ENCODE peak calls at places on chromosomes 6 and 20, in seven cellular contexts. G is stomach, L is prostate gland, D is GM12878, Q is H1, X is K562, P is sigmoid colon. I is an unnamed sample.

GRCh38 chr20:44648579-44648978 is 2.9 kb downstream of the ADA start:
- DNase-seq in G (no peak), L (no peak), D (no peak), Q (no peak), X (no peak), P (no peak), I (no peak)

GRCh38 chr20:35978041-35978513 is 9.7 kb downstream of the CNBD2 start:
- DNase-seq in G (no peak), L (no peak), D (no peak), Q (no peak), X (no peak), P (no peak), I (no peak)

GRCh38 chr20:64024141-64024990 is 11.6 kb upstream of the C20orf204 start:
- DNase-seq in G (no peak), L (no peak), D (no peak), Q (no peak), X (no peak), P (no peak), I (no peak)

GRCh38 chr6:113067612-113068262 is 720.6 kb downstream of the RFPL4B start:
- DNase-seq in G (no peak), L (no peak), D (no peak), Q (no peak), X (no peak), P (no peak), I (no peak)

GRCh38 chr20:5153612-5154542 is 27.1 kb downstream of the CDS2 start:
- DNase-seq in G (no peak), L (no peak), D (no peak), Q (no peak), X (no peak), P (no peak), I (no peak)

GRCh38 chr6:160030103-160030502 is 61.2 kb downstream of the IGF2R start:
- DNase-seq in G (peak; percentile 62), L (no peak), D (no peak), Q (no peak), X (no peak), P (peak; percentile 91), I (no peak)

GRCh38 chr6:75932067-75932466 is 140.4 kb downstream of the IMPG1 start:
- DNase-seq in G (peak; percentile 47), L (no peak), D (no peak), Q (peak; percentile 77), X (peak; percentile 36), P (no peak), I (no peak)

GRCh38 chr6:10412165-10412947 is 2.5 kb downstream of the TFAP2A start:
- DNase-seq in G (no peak), L (peak; percentile 78), D (no peak), Q (peak; percentile 86), X (no peak), P (no peak), I (peak; percentile 81)

GRCh38 chr20:45346291-45346718 is 1.9 kb downstream of the SDC4 start:
- DNase-seq in G (no peak), L (no peak), D (no peak), Q (no peak), X (no peak), P (no peak), I (no peak)

GRCh38 chr20:52105045-52105572 is 86.5 kb downstream of the ZFP64 start:
- DNase-seq in G (no peak), L (no peak), D (no peak), Q (peak; percentile 82), X (no peak), P (peak; percentile 68), I (no peak)

GRCh38 chr6:40545954-40546353 is 41.2 kb downstream of the LRFN2 start:
- DNase-seq in G (no peak), L (no peak), D (no peak), Q (peak; percentile 83), X (no peak), P (peak; percentile 38), I (peak; percentile 52)

GRCh38 chr6:136593748-136594490 is 43.7 kb upstream of the MAP7 start:
- DNase-seq in G (peak; percentile 57), L (no peak), D (peak; percentile 94), Q (no peak), X (no peak), P (no peak), I (no peak)

GRCh38 chr6:35492664-35493284 is 4.1 kb downstream of the TEAD3 start:
- DNase-seq in G (no peak), L (no peak), D (no peak), Q (no peak), X (no peak), P (peak; percentile 83), I (no peak)
- TF ChIP-seq POLR2AphosphoS5 in G (peak; percentile 29), L (no peak), D (no peak), Q (no peak), X (no peak), P (peak; percentile 20), I (no peak)

DNA sequence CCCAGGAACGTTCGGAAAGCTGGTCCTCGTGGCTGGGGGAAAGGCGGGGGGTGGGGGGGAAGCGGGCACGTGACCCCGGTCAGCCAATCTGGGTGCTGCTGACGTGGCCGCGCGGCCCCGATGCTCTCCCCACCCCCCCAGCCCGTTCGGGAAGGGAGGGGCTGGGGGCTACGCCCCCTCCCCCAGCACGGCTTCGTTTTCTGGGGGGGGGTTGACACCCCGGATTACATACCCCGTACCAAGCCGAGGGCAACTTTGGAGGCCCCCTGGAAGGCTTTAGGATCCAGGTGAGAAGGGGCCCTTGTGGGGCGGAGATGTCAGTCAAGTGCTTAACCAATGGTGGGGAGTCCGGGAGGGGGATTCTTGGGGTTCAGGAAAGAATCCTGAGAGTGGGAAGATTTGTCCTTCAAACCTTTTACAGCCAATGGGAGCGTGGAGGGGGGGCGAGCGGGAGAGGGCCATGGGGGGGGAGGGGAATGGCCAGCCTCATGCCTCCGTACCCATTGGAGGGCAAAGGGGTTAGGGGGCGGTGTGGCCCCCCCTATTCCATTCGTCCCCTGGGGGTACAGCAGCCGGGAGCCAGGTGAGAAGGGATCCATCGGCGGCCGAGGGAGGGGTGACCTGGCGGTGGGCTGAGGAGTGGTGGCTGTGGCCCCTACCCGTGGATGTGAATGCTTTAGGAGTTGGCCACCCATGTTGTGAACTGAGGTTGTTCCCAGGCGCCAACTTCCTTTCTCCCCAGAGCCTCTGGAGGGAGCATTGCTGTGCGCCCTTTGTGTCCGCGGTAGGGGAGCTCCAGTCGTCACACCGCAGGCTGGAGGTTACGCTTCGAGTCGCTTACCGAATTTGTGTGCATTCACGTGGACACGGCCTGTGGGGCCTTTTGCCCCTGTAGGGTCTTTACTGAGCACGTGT is 633 bp downstream of the BRD2 start:
- DNase-seq in G (peak; percentile 79), L (peak; percentile 70), D (no peak), Q (peak; percentile 87), X (peak; percentile 95), P (peak; percentile 92), I (peak; percentile 90)
- TF ChIP-seq POLR2A in G (no peak), L (no peak), D (peak; percentile 87), Q (peak; percentile 80), X (peak; percentile 82), P (peak; percentile 32), I (peak; percentile 10)

GRCh38 chr20:46573234-46573633 is 22.8 kb upstream of the OCSTAMP start:
- DNase-seq in G (no peak), L (no peak), D (no peak), Q (no peak), X (no peak), P (peak; percentile 52), I (no peak)

GRCh38 chr20:46573788-46574581 is 23.5 kb upstream of the OCSTAMP start:
- DNase-seq in G (no peak), L (no peak), D (no peak), Q (no peak), X (peak; percentile 67), P (peak; percentile 33), I (no peak)

GRCh38 chr20:46571418-46571817 is 21.0 kb upstream of the OCSTAMP start:
- DNase-seq in G (no peak), L (no peak), D (no peak), Q (no peak), X (no peak), P (peak; percentile 10), I (no peak)

GRCh38 chr20:46572790-46573189 is 22.3 kb upstream of the OCSTAMP start:
- DNase-seq in G (no peak), L (no peak), D (no peak), Q (no peak), X (no peak), P (no peak), I (no peak)

DNA sequence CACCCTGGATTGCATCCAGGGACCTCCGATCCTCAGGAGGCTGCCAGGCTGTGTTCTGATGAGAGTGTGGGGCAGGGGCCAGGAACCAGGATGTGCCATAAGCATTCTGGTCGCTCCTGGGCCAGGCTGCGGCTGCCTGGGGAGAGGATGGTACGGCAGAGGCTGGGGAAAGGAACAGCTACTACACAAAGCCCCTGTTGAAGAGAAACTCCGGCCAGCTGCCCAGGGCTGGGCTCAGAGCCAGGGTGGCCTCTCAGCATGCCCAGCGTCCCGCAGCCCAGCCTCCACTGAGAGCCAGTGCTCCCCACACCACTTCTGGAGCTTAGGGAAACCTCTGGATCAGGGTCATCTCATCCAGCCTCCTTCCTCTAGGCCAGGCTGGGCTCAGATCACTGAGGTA is 21.7 kb upstream of the OCSTAMP start:
- DNase-seq in G (peak; percentile 70), L (no peak), D (no peak), Q (no peak), X (no peak), P (peak; percentile 76), I (no peak)
- H3K4me1 ChIP-seq in G (peaks cover 25% of the 10 kb centered on the region), L (no peaks in the 10 kb centered on the region), D (no peaks in the 10 kb centered on the region), Q (no peaks in the 10 kb centered on the region), X (peaks cover 12% of the 10 kb centered on the region), P (peaks cover 14% of the 10 kb centered on the region), I (no peaks in the 10 kb centered on the region)

DNA sequence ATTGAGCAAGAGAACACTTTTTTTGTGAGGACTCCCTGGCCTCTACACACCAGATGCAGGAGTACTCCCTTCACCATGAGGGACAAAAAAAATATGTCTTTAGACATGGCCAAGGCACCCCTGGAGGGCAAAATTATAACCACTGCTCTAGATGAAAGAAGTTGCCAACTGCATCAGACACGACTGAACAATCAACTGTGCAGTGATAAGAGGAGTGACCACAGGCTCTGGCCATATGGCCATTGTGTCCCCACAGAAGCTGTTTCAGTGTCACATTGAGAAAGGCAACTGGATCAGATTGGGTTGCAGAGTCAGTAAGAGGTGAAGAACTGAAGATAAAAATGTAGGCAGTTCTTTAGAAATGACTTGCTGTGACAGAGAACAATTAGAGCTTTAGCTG is 85.7 kb downstream of the C6orf118 start:
- DNase-seq in G (no peak), L (no peak), D (no peak), Q (no peak), X (no peak), P (no peak), I (no peak)
- TF ChIP-seq POLR2AphosphoS5 in G (no peak), L (no peak), D (no peak), Q (no peak), X (no peak), P (no peak), I (no peak)

GRCh38 chr6:53310751-53311585 is 37.8 kb downstream of the ELOVL5 start:
- DNase-seq in G (no peak), L (no peak), D (no peak), Q (no peak), X (no peak), P (no peak), I (no peak)
- TF ChIP-seq POLR2A in G (no peak), L (no peak), D (no peak), Q (no peak), X (no peak), P (no peak), I (no peak)

I was measured in spleen.